ENCODE peak calls at places on chromosomes 5 and 9, in ten cellular contexts. One of them, this sample, is unnamed.

GRCh38 chr9:84139296-84140100 is 158.9 kb downstream of the RMI1 start:
- DNase-seq in GM04504: no peak
- DNase-seq in GM23248: peak; percentile 37
- DNase-seq in COR-L47: peak; percentile 94
- DNase-seq in NCI-H2081: peak; percentile 83
- DNase-seq in ascending aorta: no peak
- DNase-seq in Caki2: peak; percentile 2
- DNase-seq in GM13977: no peak
- DNase-seq in HEK293T: no peak
- DNase-seq in lung microvascular endothelial cell: peak; percentile 58
- DNase-seq in this sample: no peak

GRCh38 chr9:130780865-130781504 is 54.1 kb upstream of the ABL1 start:
- DNase-seq in GM04504: peak; percentile 97
- DNase-seq in GM23248: peak; percentile 98
- DNase-seq in COR-L47: no peak
- DNase-seq in NCI-H2081: no peak
- DNase-seq in ascending aorta: peak; percentile 92
- DNase-seq in Caki2: no peak
- DNase-seq in GM13977: no peak
- DNase-seq in HEK293T: peak; percentile 71
- DNase-seq in lung microvascular endothelial cell: no peak
- DNase-seq in this sample: no peak

GRCh38 chr9:91338681-91339080 is 23.0 kb downstream of the AUH start:
- DNase-seq in GM04504: no peak
- DNase-seq in GM23248: no peak
- DNase-seq in COR-L47: no peak
- DNase-seq in NCI-H2081: no peak
- DNase-seq in ascending aorta: no peak
- DNase-seq in Caki2: no peak
- DNase-seq in GM13977: no peak
- DNase-seq in HEK293T: no peak
- DNase-seq in lung microvascular endothelial cell: no peak
- DNase-seq in this sample: no peak

GRCh38 chr5:127997131-127997775 is 86.3 kb upstream of the SLC12A2 start:
- DNase-seq in GM04504: no peak
- DNase-seq in GM23248: no peak
- DNase-seq in COR-L47: no peak
- DNase-seq in NCI-H2081: no peak
- DNase-seq in ascending aorta: no peak
- DNase-seq in Caki2: no peak
- DNase-seq in GM13977: no peak
- DNase-seq in HEK293T: no peak
- DNase-seq in lung microvascular endothelial cell: peak; percentile 41
- DNase-seq in this sample: no peak

GRCh38 chr5:76303917-76304316 is 99.2 kb upstream of the IQGAP2 start:
- DNase-seq in GM04504: no peak
- DNase-seq in GM23248: peak; percentile 4
- DNase-seq in COR-L47: peak; percentile 72
- DNase-seq in NCI-H2081: peak; percentile 85
- DNase-seq in ascending aorta: no peak
- DNase-seq in Caki2: peak; percentile 50
- DNase-seq in GM13977: peak; percentile 54
- DNase-seq in HEK293T: no peak
- DNase-seq in lung microvascular endothelial cell: peak; percentile 17
- DNase-seq in this sample: peak; percentile 63

GRCh38 chr9:116480700-116481099 is 206.4 kb upstream of the TRIM32 start:
- DNase-seq in GM04504: no peak
- DNase-seq in GM23248: no peak
- DNase-seq in COR-L47: no peak
- DNase-seq in NCI-H2081: no peak
- DNase-seq in ascending aorta: no peak
- DNase-seq in Caki2: no peak
- DNase-seq in GM13977: no peak
- DNase-seq in HEK293T: no peak
- DNase-seq in lung microvascular endothelial cell: no peak
- DNase-seq in this sample: no peak

GRCh38 chr5:65197899-65198776 is 283.6 kb downstream of the ADAMTS6 start:
- DNase-seq in GM04504: no peak
- DNase-seq in GM23248: no peak
- DNase-seq in COR-L47: no peak
- DNase-seq in NCI-H2081: no peak
- DNase-seq in ascending aorta: no peak
- DNase-seq in Caki2: peak; percentile 42
- DNase-seq in GM13977: no peak
- DNase-seq in HEK293T: no peak
- DNase-seq in lung microvascular endothelial cell: peak; percentile 14
- DNase-seq in this sample: no peak

GRCh38 chr5:59789894-59790293 is 103.6 kb downstream of the PDE4D start:
- DNase-seq in GM04504: no peak
- DNase-seq in GM23248: no peak
- DNase-seq in COR-L47: no peak
- DNase-seq in NCI-H2081: no peak
- DNase-seq in ascending aorta: no peak
- DNase-seq in Caki2: no peak
- DNase-seq in GM13977: no peak
- DNase-seq in HEK293T: no peak
- DNase-seq in lung microvascular endothelial cell: peak; percentile 91
- DNase-seq in this sample: no peak

GRCh38 chr9:95284152-95284551 is 33.4 kb downstream of the FANCC start:
- DNase-seq in GM04504: no peak
- DNase-seq in GM23248: peak; percentile 46
- DNase-seq in COR-L47: no peak
- DNase-seq in NCI-H2081: no peak
- DNase-seq in ascending aorta: no peak
- DNase-seq in Caki2: no peak
- DNase-seq in GM13977: no peak
- DNase-seq in HEK293T: no peak
- DNase-seq in lung microvascular endothelial cell: no peak
- DNase-seq in this sample: no peak